ENCODE peak calls at places on chromosome 5, in five cellular contexts. One of them, this sample, is unnamed.

GRCh38 chr5:163913548-163913947 is 408.1 kb downstream of the MAT2B start:
- DNase-seq in astrocyte of the spinal cord: no peak
- DNase-seq in colonic mucosa: no peak
- DNase-seq in transverse colon: no peak
- DNase-seq in cardiac muscle cell: no peak
- DNase-seq in this sample: peak

GRCh38 chr5:157431544-157432200 is 28.3 kb upstream of the NIPAL4 start:
- DNase-seq in astrocyte of the spinal cord: peak
- DNase-seq in colonic mucosa: peak
- DNase-seq in cardiac muscle cell: peak
- DNase-seq in transverse colon: peak
- DNase-seq in this sample: peak

GRCh38 chr5:180333661-180334060 is 19.5 kb downstream of the GFPT2 start:
- DNase-seq in transverse colon: no peak
- DNase-seq in astrocyte of the spinal cord: peak
- DNase-seq in colonic mucosa: no peak
- DNase-seq in cardiac muscle cell: no peak
- DNase-seq in this sample: peak

GRCh38 chr5:42268630-42269029 is 154.6 kb upstream of the GHR start:
- DNase-seq in cardiac muscle cell: no peak
- DNase-seq in colonic mucosa: no peak
- DNase-seq in transverse colon: no peak
- DNase-seq in astrocyte of the spinal cord: peak
- DNase-seq in this sample: peak

GRCh38 chr5:137245438-137245837 is 253.7 kb downstream of the SPOCK1 start:
- DNase-seq in cardiac muscle cell: no peak
- DNase-seq in colonic mucosa: no peak
- DNase-seq in astrocyte of the spinal cord: no peak
- DNase-seq in transverse colon: no peak
- DNase-seq in this sample: no peak

GRCh38 chr5:126917918-126918623 is 112.3 kb downstream of the MARCHF3 start:
- DNase-seq in cardiac muscle cell: no peak
- DNase-seq in astrocyte of the spinal cord: peak
- DNase-seq in colonic mucosa: no peak
- DNase-seq in transverse colon: no peak
- DNase-seq in this sample: peak

GRCh38 chr5:111855356-111855755 is 98.4 kb upstream of the NREP start:
- DNase-seq in cardiac muscle cell: peak
- DNase-seq in transverse colon: no peak
- DNase-seq in colonic mucosa: no peak
- DNase-seq in astrocyte of the spinal cord: no peak
- DNase-seq in this sample: no peak

GRCh38 chr5:131264453-131265200 is 774 bp downstream of the CDC42SE2 start:
- DNase-seq in colonic mucosa: peak
- DNase-seq in transverse colon: peak
- DNase-seq in cardiac muscle cell: peak
- DNase-seq in astrocyte of the spinal cord: peak
- DNase-seq in this sample: no peak

GRCh38 chr5:75885849-75886596 is 168.8 kb upstream of the POC5 start:
- DNase-seq in cardiac muscle cell: no peak
- DNase-seq in astrocyte of the spinal cord: no peak
- DNase-seq in colonic mucosa: no peak
- DNase-seq in transverse colon: no peak
- DNase-seq in this sample: no peak

GRCh38 chr5:172859966-172860365 is 25.9 kb downstream of the ERGIC1 start:
- DNase-seq in cardiac muscle cell: no peak
- DNase-seq in colonic mucosa: no peak
- DNase-seq in astrocyte of the spinal cord: no peak
- DNase-seq in transverse colon: no peak
- DNase-seq in this sample: no peak

GRCh38 chr5:142717582-142718215 is 31.8 kb upstream of the FGF1 start:
- DNase-seq in cardiac muscle cell: peak
- DNase-seq in astrocyte of the spinal cord: peak
- DNase-seq in transverse colon: no peak
- DNase-seq in colonic mucosa: no peak
- DNase-seq in this sample: peak

GRCh38 chr5:64939772-64940510 is 171.2 kb downstream of the CWC27 start:
- DNase-seq in transverse colon: peak
- DNase-seq in cardiac muscle cell: no peak
- DNase-seq in astrocyte of the spinal cord: peak
- DNase-seq in colonic mucosa: peak
- DNase-seq in this sample: peak

GRCh38 chr5:1881273-1881586 is 1.5 kb downstream of the IRX4 start:
- DNase-seq in transverse colon: no peak
- DNase-seq in cardiac muscle cell: no peak
- DNase-seq in astrocyte of the spinal cord: no peak
- DNase-seq in colonic mucosa: no peak
- DNase-seq in this sample: no peak

DNA sequence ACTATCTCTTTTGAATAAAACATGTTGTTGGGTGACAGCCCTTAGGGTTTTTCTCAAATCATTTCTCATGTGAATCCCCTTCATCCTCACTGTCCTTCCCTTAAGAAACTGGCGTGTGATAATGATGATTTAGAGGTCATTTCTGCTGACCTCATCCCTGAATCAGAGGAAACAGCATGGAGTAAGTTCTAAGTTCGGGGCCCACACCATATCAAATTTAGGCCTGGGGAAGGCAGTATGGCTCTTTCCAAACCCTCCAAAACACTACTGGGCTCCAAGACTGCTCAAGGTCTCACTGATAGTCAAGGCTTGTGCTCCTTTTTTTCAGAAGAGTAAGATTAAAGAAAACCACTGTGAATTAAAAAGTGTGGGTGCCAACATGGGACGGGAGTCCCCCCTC is 872 bp upstream of the SMIM3 start:
- DNase-seq in cardiac muscle cell: no peak
- DNase-seq in astrocyte of the spinal cord: no peak
- DNase-seq in transverse colon: no peak
- DNase-seq in colonic mucosa: no peak
- DNase-seq in this sample: peak
- H3K4me3 ChIP-seq in cardiac muscle cell: peak
- H3K4me3 ChIP-seq in astrocyte of the spinal cord: peak
- H3K4me3 ChIP-seq in transverse colon: no peak
- H3K4me3 ChIP-seq in colonic mucosa: peak
- H3K4me3 ChIP-seq in this sample: peak

GRCh38 chr5:28517691-28518090 is 1479.3 kb upstream of the CDH9 start:
- DNase-seq in colonic mucosa: no peak
- DNase-seq in transverse colon: no peak
- DNase-seq in astrocyte of the spinal cord: no peak
- DNase-seq in cardiac muscle cell: no peak
- DNase-seq in this sample: no peak

GRCh38 chr5:28516657-28517175 is 1478.3 kb upstream of the CDH9 start:
- DNase-seq in cardiac muscle cell: no peak
- DNase-seq in transverse colon: no peak
- DNase-seq in colonic mucosa: no peak
- DNase-seq in astrocyte of the spinal cord: peak
- DNase-seq in this sample: no peak

DNA sequence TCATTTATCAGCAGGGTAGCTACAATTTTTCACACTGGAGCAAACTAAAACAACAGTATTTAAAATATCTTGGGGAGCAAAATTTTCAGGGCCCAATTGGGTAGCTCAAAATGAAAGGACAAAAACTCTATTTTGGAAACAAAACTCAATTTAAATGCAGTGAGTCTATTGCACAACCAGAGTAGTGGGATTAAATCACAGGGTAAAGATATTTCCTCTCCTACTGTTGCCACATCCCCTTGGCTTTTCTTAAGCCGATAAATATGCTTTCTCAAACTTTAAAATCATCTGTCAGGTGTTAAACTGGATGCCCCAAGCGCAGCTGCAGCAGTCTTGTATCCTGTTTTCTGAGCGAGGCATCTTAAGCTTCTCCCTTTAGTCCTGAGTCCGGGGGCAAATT is 1474.3 kb upstream of the CDH9 start:
- DNase-seq in cardiac muscle cell: no peak
- DNase-seq in astrocyte of the spinal cord: no peak
- DNase-seq in transverse colon: no peak
- DNase-seq in colonic mucosa: no peak
- DNase-seq in this sample: no peak
- TF ChIP-seq CTCF in cardiac muscle cell: no peak
- TF ChIP-seq CTCF in astrocyte of the spinal cord: no peak
- TF ChIP-seq CTCF in transverse colon: no peak
- TF ChIP-seq CTCF in colonic mucosa: no peak
- TF ChIP-seq CTCF in this sample: no peak

GRCh38 chr5:145917288-145917687 is 19.1 kb upstream of the SH3RF2 start:
- DNase-seq in astrocyte of the spinal cord: no peak
- DNase-seq in transverse colon: no peak
- DNase-seq in colonic mucosa: no peak
- DNase-seq in cardiac muscle cell: no peak
- DNase-seq in this sample: peak
- H3K4me3 ChIP-seq in astrocyte of the spinal cord: no peak
- H3K4me3 ChIP-seq in transverse colon: no peak
- H3K4me3 ChIP-seq in colonic mucosa: no peak
- H3K4me3 ChIP-seq in cardiac muscle cell: no peak
- H3K4me3 ChIP-seq in this sample: no peak

DNA sequence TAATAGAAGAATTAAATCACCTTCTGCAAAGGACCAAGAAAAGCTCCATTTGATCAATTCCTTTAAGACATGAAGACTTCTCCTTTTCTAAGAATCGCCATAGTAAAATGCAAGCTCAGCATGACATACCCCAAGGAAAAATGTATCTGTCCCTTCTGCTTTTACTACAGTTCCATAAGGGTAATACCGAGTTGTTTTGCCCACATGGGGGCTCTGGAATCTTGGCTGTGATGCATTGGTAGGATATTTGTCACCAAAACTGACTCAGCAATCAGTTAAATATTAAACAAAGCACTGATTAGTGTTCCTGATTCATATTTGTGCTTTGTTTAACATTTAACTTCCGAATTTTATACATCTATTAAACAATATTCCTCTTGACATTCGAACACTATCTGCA is 24.3 kb upstream of the KCNIP1 start:
- DNase-seq in astrocyte of the spinal cord: no peak
- DNase-seq in cardiac muscle cell: no peak
- DNase-seq in transverse colon: no peak
- DNase-seq in colonic mucosa: no peak
- DNase-seq in this sample: no peak
- TF ChIP-seq CTCF in astrocyte of the spinal cord: no peak
- TF ChIP-seq CTCF in cardiac muscle cell: no peak
- TF ChIP-seq CTCF in transverse colon: no peak
- TF ChIP-seq CTCF in colonic mucosa: no peak
- TF ChIP-seq CTCF in this sample: no peak

DNA sequence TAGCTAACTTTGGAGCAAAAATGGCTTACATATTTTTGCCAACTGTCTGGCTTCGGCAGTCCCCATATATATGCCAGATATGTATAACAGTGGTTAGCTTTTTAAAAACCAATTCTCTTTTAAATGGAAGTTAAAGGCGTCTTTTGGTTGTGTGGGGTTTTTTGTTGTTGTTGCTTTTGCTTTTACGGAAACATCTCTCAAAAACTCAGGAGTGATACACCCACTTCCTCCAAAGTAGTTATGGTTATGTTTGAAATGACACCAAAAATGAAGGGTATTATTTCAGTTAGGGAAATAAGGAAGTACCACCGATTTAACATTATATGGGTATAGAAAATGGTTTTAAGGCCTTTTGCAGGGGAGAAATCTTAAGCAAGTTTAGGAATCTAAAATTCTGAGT is 2.3 kb downstream of the CNOT8 start:
- DNase-seq in cardiac muscle cell: no peak
- DNase-seq in colonic mucosa: no peak
- DNase-seq in transverse colon: no peak
- DNase-seq in astrocyte of the spinal cord: no peak
- DNase-seq in this sample: no peak
- H3K4me3 ChIP-seq in cardiac muscle cell: no peak
- H3K4me3 ChIP-seq in colonic mucosa: peak
- H3K4me3 ChIP-seq in transverse colon: no peak
- H3K4me3 ChIP-seq in astrocyte of the spinal cord: no peak
- H3K4me3 ChIP-seq in this sample: peak

DNA sequence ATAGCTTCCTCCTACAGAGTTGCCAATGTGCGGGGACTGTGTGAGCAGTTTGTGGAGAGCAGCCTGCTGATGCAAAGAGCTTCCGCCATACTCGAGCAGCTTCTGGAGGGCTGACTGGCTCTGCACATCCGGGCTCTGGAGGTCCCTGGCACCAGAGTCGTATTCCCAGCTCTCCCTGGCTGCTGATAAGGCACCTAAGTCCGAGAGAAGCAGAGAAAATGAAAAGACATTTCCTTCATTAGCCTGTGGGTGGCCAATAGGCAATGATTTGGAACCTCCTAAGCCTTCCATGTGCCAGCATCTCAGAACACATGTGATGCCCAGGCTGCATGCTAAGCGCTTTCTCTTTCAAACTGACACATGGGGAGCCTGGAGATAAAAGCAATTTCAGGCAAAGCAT is 94.3 kb downstream of the TSSK1B start:
- DNase-seq in colonic mucosa: no peak
- DNase-seq in astrocyte of the spinal cord: no peak
- DNase-seq in cardiac muscle cell: no peak
- DNase-seq in transverse colon: no peak
- DNase-seq in this sample: no peak
- TF ChIP-seq CTCF in colonic mucosa: no peak
- TF ChIP-seq CTCF in astrocyte of the spinal cord: no peak
- TF ChIP-seq CTCF in cardiac muscle cell: no peak
- TF ChIP-seq CTCF in transverse colon: no peak
- TF ChIP-seq CTCF in this sample: no peak

GRCh38 chr5:135834639-135835529 is at the start of gene SLC25A48:
- DNase-seq in astrocyte of the spinal cord: no peak
- DNase-seq in transverse colon: peak
- DNase-seq in cardiac muscle cell: peak
- DNase-seq in colonic mucosa: peak
- DNase-seq in this sample: no peak
- H3K4me3 ChIP-seq in astrocyte of the spinal cord: no peak
- H3K4me3 ChIP-seq in transverse colon: peak
- H3K4me3 ChIP-seq in cardiac muscle cell: peak
- H3K4me3 ChIP-seq in colonic mucosa: peak
- H3K4me3 ChIP-seq in this sample: peak

GRCh38 chr5:83488271-83488670 is 16.7 kb downstream of the VCAN start:
- DNase-seq in cardiac muscle cell: peak
- DNase-seq in astrocyte of the spinal cord: no peak
- DNase-seq in transverse colon: no peak
- DNase-seq in colonic mucosa: no peak
- DNase-seq in this sample: peak

GRCh38 chr5:83487155-83487554 is 15.6 kb downstream of the VCAN start:
- DNase-seq in astrocyte of the spinal cord: no peak
- DNase-seq in colonic mucosa: no peak
- DNase-seq in transverse colon: no peak
- DNase-seq in cardiac muscle cell: no peak
- DNase-seq in this sample: no peak

GRCh38 chr5:83484294-83484693 is 12.8 kb downstream of the VCAN start:
- DNase-seq in astrocyte of the spinal cord: no peak
- DNase-seq in colonic mucosa: no peak
- DNase-seq in cardiac muscle cell: no peak
- DNase-seq in transverse colon: no peak
- DNase-seq in this sample: no peak

GRCh38 chr5:83482961-83483360 is 11.4 kb downstream of the VCAN start:
- DNase-seq in astrocyte of the spinal cord: no peak
- DNase-seq in cardiac muscle cell: no peak
- DNase-seq in transverse colon: no peak
- DNase-seq in colonic mucosa: no peak
- DNase-seq in this sample: no peak

GRCh38 chr5:83485842-83486241 is 14.3 kb downstream of the VCAN start:
- DNase-seq in astrocyte of the spinal cord: no peak
- DNase-seq in transverse colon: no peak
- DNase-seq in colonic mucosa: no peak
- DNase-seq in cardiac muscle cell: no peak
- DNase-seq in this sample: no peak
- TF ChIP-seq CTCF in astrocyte of the spinal cord: no peak
- TF ChIP-seq CTCF in transverse colon: no peak
- TF ChIP-seq CTCF in colonic mucosa: no peak
- TF ChIP-seq CTCF in cardiac muscle cell: no peak
- TF ChIP-seq CTCF in this sample: no peak

This sample was measured in foreskin fibroblast.